ENCODE peak calls at places on chromosomes 11 and 22, in six cellular contexts. One of them, this sample, is unnamed.

GRCh38 chr11:6737872-6738466 is 33.8 kb downstream of the OR2AG2 start:
- DNase-seq in activated naive CD8-positive, alpha-beta T cell treated with anti-CD3 and anti-CD28 coated beads, Interleukin-2, amount 50 U/mL, for 24 hours: peak; percentile 62
- DNase-seq in astrocyte of the hippocampus: peak; percentile 39
- DNase-seq in neuronal stem cell: no peak
- DNase-seq in DMS 273 treated with DMSO at 0.1 percent for 48 hours: no peak
- DNase-seq in ACHN: peak; percentile 57
- DNase-seq in this sample: peak; percentile 57

GRCh38 chr11:66904055-66904454 is 47.2 kb downstream of the LRFN4 start:
- DNase-seq in astrocyte of the hippocampus: no peak
- DNase-seq in ACHN: no peak
- DNase-seq in activated naive CD8-positive, alpha-beta T cell treated with anti-CD3 and anti-CD28 coated beads, Interleukin-2, amount 50 U/mL, for 24 hours: no peak
- DNase-seq in DMS 273 treated with DMSO at 0.1 percent for 48 hours: no peak
- DNase-seq in neuronal stem cell: no peak
- DNase-seq in this sample: peak; percentile 61

GRCh38 chr11:94740083-94740974 is 27.8 kb upstream of the AMOTL1 start:
- DNase-seq in DMS 273 treated with DMSO at 0.1 percent for 48 hours: peak; percentile 2
- DNase-seq in neuronal stem cell: peak; percentile 54
- DNase-seq in astrocyte of the hippocampus: peak; percentile 55
- DNase-seq in activated naive CD8-positive, alpha-beta T cell treated with anti-CD3 and anti-CD28 coated beads, Interleukin-2, amount 50 U/mL, for 24 hours: peak; percentile 10
- DNase-seq in ACHN: peak; percentile 14
- DNase-seq in this sample: peak; percentile 64

GRCh38 chr11:32576456-32576855 is 7.2 kb upstream of the EIF3M start:
- DNase-seq in neuronal stem cell: no peak
- DNase-seq in activated naive CD8-positive, alpha-beta T cell treated with anti-CD3 and anti-CD28 coated beads, Interleukin-2, amount 50 U/mL, for 24 hours: no peak
- DNase-seq in astrocyte of the hippocampus: no peak
- DNase-seq in DMS 273 treated with DMSO at 0.1 percent for 48 hours: no peak
- DNase-seq in ACHN: no peak
- DNase-seq in this sample: no peak

GRCh38 chr22:22958621-22959020 is 71.0 kb downstream of the IGLL5 start:
- DNase-seq in ACHN: no peak
- DNase-seq in astrocyte of the hippocampus: no peak
- DNase-seq in DMS 273 treated with DMSO at 0.1 percent for 48 hours: no peak
- DNase-seq in neuronal stem cell: no peak
- DNase-seq in activated naive CD8-positive, alpha-beta T cell treated with anti-CD3 and anti-CD28 coated beads, Interleukin-2, amount 50 U/mL, for 24 hours: no peak
- DNase-seq in this sample: no peak

GRCh38 chr11:43573873-43574272 is 106.7 kb upstream of the HSD17B12 start:
- DNase-seq in neuronal stem cell: no peak
- DNase-seq in DMS 273 treated with DMSO at 0.1 percent for 48 hours: no peak
- DNase-seq in astrocyte of the hippocampus: no peak
- DNase-seq in activated naive CD8-positive, alpha-beta T cell treated with anti-CD3 and anti-CD28 coated beads, Interleukin-2, amount 50 U/mL, for 24 hours: no peak
- DNase-seq in ACHN: no peak
- DNase-seq in this sample: no peak

GRCh38 chr22:32991353-32992115 is 66.6 kb downstream of the SYN3 start:
- DNase-seq in activated naive CD8-positive, alpha-beta T cell treated with anti-CD3 and anti-CD28 coated beads, Interleukin-2, amount 50 U/mL, for 24 hours: no peak
- DNase-seq in astrocyte of the hippocampus: peak; percentile 12
- DNase-seq in neuronal stem cell: no peak
- DNase-seq in ACHN: no peak
- DNase-seq in DMS 273 treated with DMSO at 0.1 percent for 48 hours: peak; percentile 49
- DNase-seq in this sample: peak; percentile 65

GRCh38 chr11:76551400-76551799 is 106.6 kb downstream of the EMSY start:
- DNase-seq in ACHN: peak; percentile 13
- DNase-seq in DMS 273 treated with DMSO at 0.1 percent for 48 hours: no peak
- DNase-seq in activated naive CD8-positive, alpha-beta T cell treated with anti-CD3 and anti-CD28 coated beads, Interleukin-2, amount 50 U/mL, for 24 hours: no peak
- DNase-seq in neuronal stem cell: no peak
- DNase-seq in astrocyte of the hippocampus: no peak
- DNase-seq in this sample: no peak

This sample was measured in M059J.